ENCODE peak calls at places on chromosomes 7 and 10, in six cellular contexts. One of them, this sample, is unnamed.

GRCh38 chr7:113289140-113289740 is 170.9 kb upstream of the SMIM30 start:
- DNase-seq in GM04504: peak; percentile 17
- DNase-seq in kidney: no peak
- DNase-seq in HT-29: peak; percentile 75
- DNase-seq in stimulated activated CD8-positive, alpha-beta memory T cell treated with anti-CD3 and anti-CD28 coated beads, Interleukin-4, amount 100 ng/mL, for 4 hours: no peak
- DNase-seq in T follicular helper cell: no peak
- DNase-seq in this sample: peak; percentile 39

GRCh38 chr10:5555881-5556280 is 31.1 kb downstream of the CALML3 start:
- DNase-seq in stimulated activated CD8-positive, alpha-beta memory T cell treated with anti-CD3 and anti-CD28 coated beads, Interleukin-4, amount 100 ng/mL, for 4 hours: no peak
- DNase-seq in GM04504: no peak
- DNase-seq in T follicular helper cell: no peak
- DNase-seq in HT-29: no peak
- DNase-seq in kidney: no peak
- DNase-seq in this sample: no peak

GRCh38 chr7:48244902-48245301 is 73.6 kb downstream of the ABCA13 start:
- DNase-seq in GM04504: no peak
- DNase-seq in T follicular helper cell: no peak
- DNase-seq in kidney: no peak
- DNase-seq in stimulated activated CD8-positive, alpha-beta memory T cell treated with anti-CD3 and anti-CD28 coated beads, Interleukin-4, amount 100 ng/mL, for 4 hours: no peak
- DNase-seq in HT-29: no peak
- DNase-seq in this sample: no peak

GRCh38 chr7:36653671-36654355 is 70.5 kb downstream of the AOAH start:
- DNase-seq in GM04504: no peak
- DNase-seq in kidney: no peak
- DNase-seq in stimulated activated CD8-positive, alpha-beta memory T cell treated with anti-CD3 and anti-CD28 coated beads, Interleukin-4, amount 100 ng/mL, for 4 hours: no peak
- DNase-seq in T follicular helper cell: no peak
- DNase-seq in HT-29: no peak
- DNase-seq in this sample: no peak

GRCh38 chr10:21929070-21929469 is 74.5 kb downstream of the DNAJC1 start:
- DNase-seq in HT-29: no peak
- DNase-seq in stimulated activated CD8-positive, alpha-beta memory T cell treated with anti-CD3 and anti-CD28 coated beads, Interleukin-4, amount 100 ng/mL, for 4 hours: no peak
- DNase-seq in kidney: no peak
- DNase-seq in T follicular helper cell: no peak
- DNase-seq in GM04504: no peak
- DNase-seq in this sample: no peak

GRCh38 chr10:85643171-85643838 is 723.3 kb downstream of the GRID1 start:
- DNase-seq in GM04504: no peak
- DNase-seq in T follicular helper cell: no peak
- DNase-seq in kidney: no peak
- DNase-seq in stimulated activated CD8-positive, alpha-beta memory T cell treated with anti-CD3 and anti-CD28 coated beads, Interleukin-4, amount 100 ng/mL, for 4 hours: no peak
- DNase-seq in HT-29: no peak
- DNase-seq in this sample: peak; percentile 17

GRCh38 chr7:74619235-74619860 is 38.2 kb upstream of the GTF2I start:
- DNase-seq in stimulated activated CD8-positive, alpha-beta memory T cell treated with anti-CD3 and anti-CD28 coated beads, Interleukin-4, amount 100 ng/mL, for 4 hours: no peak
- DNase-seq in HT-29: no peak
- DNase-seq in GM04504: no peak
- DNase-seq in kidney: no peak
- DNase-seq in T follicular helper cell: no peak
- DNase-seq in this sample: no peak

GRCh38 chr7:38801786-38802185 is 107.2 kb downstream of the VPS41 start:
- DNase-seq in kidney: no peak
- DNase-seq in T follicular helper cell: no peak
- DNase-seq in stimulated activated CD8-positive, alpha-beta memory T cell treated with anti-CD3 and anti-CD28 coated beads, Interleukin-4, amount 100 ng/mL, for 4 hours: no peak
- DNase-seq in GM04504: no peak
- DNase-seq in HT-29: no peak
- DNase-seq in this sample: no peak

GRCh38 chr10:106615081-106615480 is 549.4 kb downstream of the SORCS1 start:
- DNase-seq in GM04504: peak; percentile 6
- DNase-seq in kidney: no peak
- DNase-seq in HT-29: no peak
- DNase-seq in T follicular helper cell: no peak
- DNase-seq in stimulated activated CD8-positive, alpha-beta memory T cell treated with anti-CD3 and anti-CD28 coated beads, Interleukin-4, amount 100 ng/mL, for 4 hours: no peak
- DNase-seq in this sample: peak; percentile 14

GRCh38 chr10:108358912-108359311 is 1194.4 kb upstream of the SORCS1 start:
- DNase-seq in stimulated activated CD8-positive, alpha-beta memory T cell treated with anti-CD3 and anti-CD28 coated beads, Interleukin-4, amount 100 ng/mL, for 4 hours: no peak
- DNase-seq in GM04504: peak; percentile 76
- DNase-seq in HT-29: peak; percentile 49
- DNase-seq in kidney: no peak
- DNase-seq in T follicular helper cell: no peak
- DNase-seq in this sample: peak; percentile 52